ENCODE peak calls at places on chromosomes 6 and 20, in seven cellular contexts. G is PC-3, O is psoas muscle, T is aorta, S is hepatocyte, W is astrocyte, E is esophagus squamous epithelium. Q is an unnamed sample.

GRCh38 chr6:111605100-111605748 is 454 bp downstream of the TRAF3IP2 start:
- DNase-seq in G (peak; percentile 44), O (peak; percentile 83), T (peak; percentile 88), S (peak; percentile 72), W (peak; percentile 81), E (no peak), Q (peak; percentile 82)

GRCh38 chr6:85390105-85390728 is 59.7 kb upstream of the NT5E start:
- DNase-seq in G (no peak), O (no peak), T (no peak), S (peak; percentile 58), W (peak; percentile 12), E (no peak), Q (no peak)

GRCh38 chr20:21548390-21549035 is 34.6 kb upstream of the NKX2-2 start:
- DNase-seq in G (no peak), O (no peak), T (no peak), S (no peak), W (no peak), E (no peak), Q (no peak)

GRCh38 chr6:105204331-105204730 is 24.5 kb upstream of the POPDC3 start:
- DNase-seq in G (peak; percentile 33), O (no peak), T (no peak), S (no peak), W (peak; percentile 96), E (no peak), Q (no peak)

GRCh38 chr6:136103101-136103688 is 146.9 kb downstream of the MTFR2 start:
- DNase-seq in G (no peak), O (no peak), T (no peak), S (no peak), W (no peak), E (no peak), Q (no peak)

GRCh38 chr20:10023911-10024310 is 10.9 kb upstream of the ANKEF1 start:
- DNase-seq in G (no peak), O (no peak), T (no peak), S (no peak), W (no peak), E (no peak), Q (no peak)

GRCh38 chr6:37182736-37183590 is 13.0 kb downstream of the PIM1 start:
- DNase-seq in G (no peak), O (no peak), T (peak; percentile 73), S (no peak), W (no peak), E (no peak), Q (no peak)

GRCh38 chr6:40755749-40756452 is 168.7 kb upstream of the LRFN2 start:
- DNase-seq in G (peak; percentile 11), O (no peak), T (no peak), S (peak; percentile 63), W (peak; percentile 62), E (no peak), Q (no peak)

GRCh38 chr20:57838670-57839142 is 128.9 kb upstream of the PMEPA1 start:
- DNase-seq in G (no peak), O (no peak), T (no peak), S (peak; percentile 52), W (peak; percentile 90), E (no peak), Q (no peak)

GRCh38 chr6:121748376-121748775 is 312.9 kb downstream of the GJA1 start:
- DNase-seq in G (peak; percentile 3), O (no peak), T (no peak), S (peak; percentile 16), W (peak; percentile 90), E (no peak), Q (no peak)

GRCh38 chr20:49620364-49621240 is 52.7 kb upstream of the PTGIS start:
- DNase-seq in G (no peak), O (no peak), T (no peak), S (no peak), W (no peak), E (no peak), Q (peak; percentile 35)

GRCh38 chr6:136767103-136767502 is 25.2 kb downstream of the MAP3K5 start:
- DNase-seq in G (no peak), O (no peak), T (no peak), S (no peak), W (no peak), E (no peak), Q (no peak)

GRCh38 chr6:45560421-45560820 is 182.7 kb upstream of the SUPT3H start:
- DNase-seq in G (no peak), O (no peak), T (no peak), S (no peak), W (no peak), E (no peak), Q (no peak)

GRCh38 chr6:111445786-111446395 is 37.1 kb downstream of the REV3L start:
- DNase-seq in G (peak; percentile 32), O (no peak), T (no peak), S (no peak), W (no peak), E (no peak), Q (no peak)

GRCh38 chr6:3929281-3929798 is 80.2 kb downstream of the FAM50B start:
- DNase-seq in G (no peak), O (peak; percentile 69), T (peak; percentile 61), S (no peak), W (peak; percentile 80), E (no peak), Q (no peak)

GRCh38 chr6:135212020-135212806 is 31.1 kb downstream of the MYB start:
- DNase-seq in G (peak; percentile 73), O (no peak), T (no peak), S (no peak), W (peak; percentile 41), E (no peak), Q (no peak)

GRCh38 chr6:106700581-106700980 is 71.2 kb downstream of the QRSL1 start:
- DNase-seq in G (no peak), O (no peak), T (no peak), S (no peak), W (no peak), E (no peak), Q (no peak)

GRCh38 chr6:37648465-37649330 is 49.0 kb downstream of the MDGA1 start:
- DNase-seq in G (no peak), O (no peak), T (no peak), S (peak; percentile 48), W (no peak), E (no peak), Q (peak; percentile 70)

GRCh38 chr6:99425647-99426453 is 742 bp upstream of the PNISR start:
- DNase-seq in G (peak; percentile 70), O (peak; percentile 87), T (peak; percentile 91), S (peak; percentile 91), W (peak; percentile 87), E (peak; percentile 30), Q (peak; percentile 91)

GRCh38 chr6:99424761-99425646 is at the start of gene PNISR:
- DNase-seq in G (peak; percentile 92), O (peak; percentile 84), T (peak; percentile 90), S (peak; percentile 97), W (peak; percentile 98), E (peak; percentile 75), Q (peak; percentile 92)

GRCh38 chr6:99427988-99428387 is 2.9 kb upstream of the PNISR start:
- DNase-seq in G (no peak), O (no peak), T (no peak), S (no peak), W (no peak), E (no peak), Q (no peak)

GRCh38 chr6:99424022-99424421 is 1.1 kb downstream of the PNISR start:
- DNase-seq in G (no peak), O (no peak), T (no peak), S (no peak), W (no peak), E (no peak), Q (no peak)

GRCh38 chr6:99426454-99426762 is 1.3 kb upstream of the PNISR start:
- DNase-seq in G (no peak), O (no peak), T (no peak), S (no peak), W (peak; percentile 1), E (no peak), Q (no peak)
- H3K27ac ChIP-seq in G (peak overlapping the region; percentile 83), O (peak overlapping the region; percentile 99), T (peak overlapping the region; percentile 84), S (peak overlapping the region; percentile 99), W (peak overlapping the region; percentile 98), E (peak overlapping the region; percentile 100), Q (peak overlapping the region; percentile 100)

GRCh38 chr6:157991067-157991432 is 9.4 kb downstream of the SYNJ2 start:
- DNase-seq in G (no peak), O (no peak), T (no peak), S (no peak), W (no peak), E (no peak), Q (peak; percentile 23)
- H3K27ac ChIP-seq in G (no peak overlapping the region), O (no peak overlapping the region), T (no peak overlapping the region), S (no peak overlapping the region), W (no peak overlapping the region), E (no peak overlapping the region), Q (no peak overlapping the region)

GRCh38 chr20:17968366-17969275 is at the start of the genes MGME1 and SNX5:
- DNase-seq in G (peak; percentile 100), O (peak; percentile 99), T (peak; percentile 100), S (peak; percentile 99), W (peak; percentile 98), E (peak; percentile 95), Q (peak; percentile 100)
- H3K27ac ChIP-seq in G (peak within 1 kb of the TSS; percentile 95), O (peak within 1 kb of the TSS; percentile 98), T (peak within 1 kb of the TSS; percentile 12), S (peak within 1 kb of the TSS; percentile 98), W (peak within 1 kb of the TSS; percentile 99), E (peak within 1 kb of the TSS; percentile 98), Q (peak within 1 kb of the TSS; percentile 99)

GRCh38 chr20:53581444-53582311 is 12.0 kb downstream of the ZNF217 start:
- DNase-seq in G (peak; percentile 57), O (no peak), T (peak; percentile 57), S (no peak), W (no peak), E (no peak), Q (peak; percentile 63)

GRCh38 chr20:53578492-53579222 is 15.0 kb downstream of the ZNF217 start:
- DNase-seq in G (peak; percentile 100), O (no peak), T (no peak), S (peak; percentile 92), W (peak; percentile 69), E (peak; percentile 11), Q (no peak)

GRCh38 chr20:53579266-53579580 is 14.4 kb downstream of the ZNF217 start:
- DNase-seq in G (no peak), O (no peak), T (no peak), S (no peak), W (no peak), E (no peak), Q (no peak)

GRCh38 chr20:53580376-53581111 is 13.1 kb downstream of the ZNF217 start:
- DNase-seq in G (peak; percentile 70), O (no peak), T (no peak), S (no peak), W (no peak), E (no peak), Q (no peak)

GRCh38 chr20:53579581-53580375 is 13.9 kb downstream of the ZNF217 start:
- DNase-seq in G (peak; percentile 99), O (peak; percentile 37), T (no peak), S (peak; percentile 42), W (peak; percentile 66), E (no peak), Q (no peak)
- H3K27ac ChIP-seq in G (peak overlapping the region; percentile 88), O (peak overlapping the region; percentile 44), T (no peak overlapping the region), S (peak overlapping the region; percentile 64), W (peak overlapping the region; percentile 71), E (peak overlapping the region; percentile 81), Q (peak overlapping the region; percentile 74)